ENCODE peak calls at places on chromosomes 5 and 9, in nine cellular contexts. I is HepG2; J is colonic mucosa; R is activated gamma-delta T cell treated with Interleukin-2 at 50 U/mL for 16 hours; B is T-helper 2 cell; F is AG04450; D is lower leg skin; M is RKO; T is activated T-cell treated with anti-CD3 and anti-CD28 coated beads, Interleukin-2, amount 50 U/mL, for 24 hours. A is an unnamed sample.

GRCh38 chr9:2043881-2044462 is 28.8 kb downstream of the SMARCA2 start:
- DNase-seq in F (no peak), D (no peak), B (no peak), J (no peak), T (no peak), R (no peak), I (no peak), M (no peak), A (no peak)

GRCh38 chr5:66582499-66582898 is 13.7 kb upstream of the MAST4 start:
- DNase-seq in T (no peak), J (no peak), F (no peak), I (no peak), D (no peak), R (no peak), B (no peak), M (peak), A (no peak)

GRCh38 chr5:74409737-74410136 is 230.8 kb downstream of the ENC1 start:
- DNase-seq in T (no peak), F (no peak), D (no peak), B (no peak), M (no peak), R (no peak), J (no peak), I (no peak), A (no peak)

GRCh38 chr5:102536323-102536928 is 37.6 kb upstream of the SLCO6A1 start:
- DNase-seq in I (no peak), T (no peak), R (no peak), M (peak), J (no peak), D (no peak), B (no peak), F (no peak), A (no peak)

GRCh38 chr9:92894711-92895362 is 17.0 kb upstream of the ZNF484 start:
- DNase-seq in R (no peak), J (no peak), B (no peak), I (no peak), F (no peak), M (no peak), T (no peak), D (peak), A (no peak)

GRCh38 chr5:103092676-103093075 is 27.3 kb downstream of the GIN1 start:
- DNase-seq in J (no peak), I (no peak), R (no peak), F (no peak), M (no peak), T (no peak), D (no peak), B (no peak), A (no peak)

GRCh38 chr9:128882677-128883590 is 1.0 kb downstream of the LRRC8A start:
- DNase-seq in M (peak), B (no peak), F (no peak), J (no peak), T (no peak), I (peak), R (no peak), D (no peak), A (no peak)

GRCh38 chr5:43215073-43215631 is 23.1 kb downstream of the NIM1K start:
- DNase-seq in D (no peak), F (no peak), J (no peak), B (no peak), I (no peak), T (no peak), M (no peak), R (no peak), A (no peak)

GRCh38 chr5:131265318-131265803 is 1.5 kb downstream of the CDC42SE2 start:
- DNase-seq in M (peak), T (no peak), F (no peak), D (no peak), B (no peak), J (no peak), R (no peak), I (peak), A (no peak)

GRCh38 chr5:54531536-54531935 is 14.0 kb downstream of the SNX18 start:
- DNase-seq in I (no peak), B (no peak), D (no peak), J (no peak), M (no peak), T (no peak), F (no peak), R (no peak), A (no peak)

GRCh38 chr9:124839612-124840299 is 13.5 kb upstream of the WDR38 start:
- DNase-seq in M (peak), D (no peak), B (no peak), T (no peak), I (peak), F (no peak), J (no peak), R (no peak), A (no peak)

GRCh38 chr5:88262116-88262515 is 6.5 kb downstream of the TMEM161B start:
- DNase-seq in D (no peak), F (no peak), J (no peak), R (no peak), M (no peak), B (no peak), I (no peak), T (no peak), A (no peak)

GRCh38 chr9:87711857-87712800 is 13.8 kb upstream of the CTSL start:
- DNase-seq in J (no peak), D (peak), F (no peak), T (no peak), B (no peak), M (peak), I (peak), R (no peak), A (peak)

GRCh38 chr9:35726876-35727438 is 5.0 kb downstream of the TLN1 start:
- DNase-seq in T (peak), B (no peak), R (peak), D (no peak), I (peak), F (no peak), J (no peak), M (no peak), A (no peak)

GRCh38 chr9:5429873-5430564 is 7.7 kb downstream of the PLGRKT start:
- DNase-seq in R (no peak), J (no peak), I (no peak), B (no peak), M (no peak), D (no peak), T (no peak), F (no peak), A (no peak)

GRCh38 chr9:116175616-116176015 is 22.0 kb downstream of the PAPPA start:
- DNase-seq in B (no peak), D (no peak), F (no peak), R (no peak), I (no peak), J (no peak), T (no peak), M (no peak), A (no peak)

GRCh38 chr5:138696501-138696900 is 56.7 kb upstream of the CTNNA1 start:
- DNase-seq in I (no peak), F (peak), T (no peak), D (no peak), R (no peak), B (no peak), J (no peak), M (peak), A (no peak)

GRCh38 chr5:51387854-51388320 is 4.6 kb downstream of the ISL1 start:
- DNase-seq in F (no peak), R (no peak), T (no peak), D (no peak), M (no peak), J (no peak), I (no peak), B (no peak), A (no peak)

GRCh38 chr9:106310782-106311181 is 552.2 kb upstream of the ZNF462 start:
- DNase-seq in M (no peak), B (no peak), T (no peak), J (no peak), D (no peak), I (no peak), R (no peak), F (no peak), A (no peak)

GRCh38 chr5:136427421-136427820 is 62.1 kb upstream of the TRPC7 start:
- DNase-seq in R (no peak), F (no peak), J (no peak), I (no peak), M (no peak), T (no peak), B (no peak), D (no peak), A (no peak)

GRCh38 chr9:120619751-120620655 is 40.0 kb upstream of the CDK5RAP2 start:
- DNase-seq in F (peak), M (peak), B (peak), I (peak), T (peak), R (peak), J (peak), D (peak), A (peak)

GRCh38 chr9:35108946-35109575 is 6.1 kb upstream of the STOML2 start:
- DNase-seq in I (no peak), F (no peak), B (no peak), M (no peak), J (no peak), R (no peak), D (no peak), T (no peak), A (no peak)

GRCh38 chr9:133585481-133586367 is 23.5 kb downstream of the FAM163B start:
- DNase-seq in D (no peak), I (no peak), R (no peak), J (no peak), T (no peak), F (no peak), B (no peak), M (no peak), A (no peak)

GRCh38 chr5:140553657-140554056 is 3.6 kb downstream of the SRA1 start:
- DNase-seq in R (no peak), F (no peak), T (no peak), B (no peak), I (no peak), J (no peak), M (peak), D (no peak), A (no peak)

GRCh38 chr9:122949696-122950095 is 8.9 kb downstream of the RABGAP1 start:
- DNase-seq in T (no peak), M (no peak), R (no peak), B (no peak), J (no peak), F (no peak), D (no peak), I (no peak), A (no peak)

GRCh38 chr5:127031147-127031862 is 947 bp upstream of the MARCHF3 start:
- DNase-seq in B (peak), M (no peak), F (no peak), D (no peak), I (no peak), T (peak), J (no peak), R (peak), A (no peak)

GRCh38 chr5:19241690-19242089 is 746.3 kb downstream of the CDH18 start:
- DNase-seq in B (no peak), R (no peak), I (no peak), T (no peak), D (no peak), F (no peak), J (no peak), M (peak), A (no peak)

GRCh38 chr9:96327694-96328352 is 25.8 kb upstream of the HSD17B3 start:
- DNase-seq in T (peak), R (peak), I (peak), F (peak), M (peak), B (no peak), D (peak), J (peak), A (peak)

GRCh38 chr9:98808411-98808815 is 943 bp downstream of the GALNT12 start:
- DNase-seq in R (no peak), J (peak), I (no peak), T (no peak), M (peak), D (no peak), F (no peak), B (no peak), A (no peak)

GRCh38 chr5:56757077-56757476 is 58.3 kb upstream of the MAP3K1 start:
- DNase-seq in T (no peak), D (no peak), B (no peak), I (no peak), J (no peak), M (no peak), F (no peak), R (no peak), A (no peak)